ENCODE peak calls at places on chromosomes 13 and 19, in four cellular contexts. M, V, C and W are unnamed samples.
A peak's percentile ranks its signal among the peaks of the same experiment; 100 is the strongest.

GRCh38 chr13:113862766-113863510 is 938 bp downstream of the GAS6 start:
- DNase-seq in M (peak; percentile 72), V (no peak), C (no peak), W (no peak)

GRCh38 chr19:55454787-55455243 is 6.6 kb downstream of the ISOC2 start:
- DNase-seq in M (peak; percentile 71), V (no peak), C (no peak), W (no peak)

GRCh38 chr13:73138967-73139491 is 80.2 kb downstream of the KLF5 start:
- DNase-seq in M (no peak), V (no peak), C (no peak), W (no peak)

GRCh38 chr13:41356788-41357187 is 45.7 kb downstream of the NAA16 start:
- DNase-seq in M (no peak), V (no peak), C (no peak), W (no peak)

GRCh38 chr13:96052655-96053002 is 572 bp downstream of the UGGT2 start:
- DNase-seq in M (no peak), V (no peak), C (no peak), W (no peak)

GRCh38 chr19:56084835-56085536 is 36.1 kb downstream of the ZNF787 start:
- DNase-seq in M (no peak), V (no peak), C (no peak), W (no peak)

GRCh38 chr13:77696863-77697207 is 652 bp upstream of the SLAIN1 start:
- DNase-seq in M (no peak), V (no peak), C (no peak), W (no peak)

GRCh38 chr19:41860419-41861097 is 503 bp downstream of the RPS19 start:
- DNase-seq in M (peak; percentile 30), V (no peak), C (no peak), W (no peak)

GRCh38 chr19:979318-979741 is 4.8 kb upstream of the WDR18 start:
- DNase-seq in M (no peak), V (no peak), C (no peak), W (no peak)

GRCh38 chr13:98022210-98022609 is 68.7 kb downstream of the IPO5 start:
- DNase-seq in M (no peak), V (no peak), C (no peak), W (no peak)

GRCh38 chr13:24642236-24642635 is 38.0 kb upstream of the ATP12A start:
- DNase-seq in M (no peak), V (no peak), C (no peak), W (no peak)

GRCh38 chr13:46146898-46147297 is 35.1 kb downstream of the LCP1 start:
- DNase-seq in M (peak; percentile 41), V (no peak), C (no peak), W (no peak)

GRCh38 chr19:9528757-9529336 is 9.6 kb downstream of the ZNF426 start:
- DNase-seq in M (no peak), V (no peak), C (no peak), W (no peak)

GRCh38 chr13:32426191-32426980 is 1.5 kb downstream of the N4BP2L1 start:
- DNase-seq in M (no peak), V (no peak), C (peak; percentile 40), W (no peak)

GRCh38 chr13:36436811-36437210 is 4.5 kb downstream of the CCNA1 start:
- DNase-seq in M (no peak), V (no peak), C (no peak), W (no peak)

GRCh38 chr19:42065051-42065450 is 5.0 kb downstream of the GRIK5 start:
- DNase-seq in M (no peak), V (no peak), C (no peak), W (no peak)

GRCh38 chr19:10069046-10069445 is 17.1 kb upstream of the SHFL start:
- DNase-seq in M (no peak), V (no peak), C (no peak), W (no peak)

GRCh38 chr19:43337737-43338136 is 15.7 kb upstream of the CD177 start:
- DNase-seq in M (no peak), V (no peak), C (no peak), W (no peak)

GRCh38 chr13:75876371-75877050 is 240.4 kb downstream of the LMO7 start:
- DNase-seq in M (peak; percentile 71), V (peak; percentile 33), C (peak; percentile 21), W (no peak)

GRCh38 chr13:110333837-110334236 is 26.8 kb downstream of the COL4A2 start:
- DNase-seq in M (no peak), V (no peak), C (no peak), W (no peak)

GRCh38 chr13:109693213-109693612 is 93.2 kb downstream of the IRS2 start:
- DNase-seq in M (no peak), V (no peak), C (no peak), W (no peak)

GRCh38 chr19:784541-784940 is 12.7 kb upstream of the PTBP1 start:
- DNase-seq in M (no peak), V (no peak), C (no peak), W (no peak)

GRCh38 chr19:38204728-38205127 is 19.3 kb downstream of the DPF1 start:
- DNase-seq in M (no peak), V (no peak), C (no peak), W (no peak)

GRCh38 chr13:94641432-94641941 is 39.8 kb downstream of the GPR180 start:
- DNase-seq in M (no peak), V (peak; percentile 61), C (no peak), W (no peak)

GRCh38 chr19:42601811-42602443 is 7.2 kb upstream of the CEACAM8 start:
- DNase-seq in M (peak; percentile 48), V (peak; percentile 12), C (no peak), W (no peak)

DNA sequence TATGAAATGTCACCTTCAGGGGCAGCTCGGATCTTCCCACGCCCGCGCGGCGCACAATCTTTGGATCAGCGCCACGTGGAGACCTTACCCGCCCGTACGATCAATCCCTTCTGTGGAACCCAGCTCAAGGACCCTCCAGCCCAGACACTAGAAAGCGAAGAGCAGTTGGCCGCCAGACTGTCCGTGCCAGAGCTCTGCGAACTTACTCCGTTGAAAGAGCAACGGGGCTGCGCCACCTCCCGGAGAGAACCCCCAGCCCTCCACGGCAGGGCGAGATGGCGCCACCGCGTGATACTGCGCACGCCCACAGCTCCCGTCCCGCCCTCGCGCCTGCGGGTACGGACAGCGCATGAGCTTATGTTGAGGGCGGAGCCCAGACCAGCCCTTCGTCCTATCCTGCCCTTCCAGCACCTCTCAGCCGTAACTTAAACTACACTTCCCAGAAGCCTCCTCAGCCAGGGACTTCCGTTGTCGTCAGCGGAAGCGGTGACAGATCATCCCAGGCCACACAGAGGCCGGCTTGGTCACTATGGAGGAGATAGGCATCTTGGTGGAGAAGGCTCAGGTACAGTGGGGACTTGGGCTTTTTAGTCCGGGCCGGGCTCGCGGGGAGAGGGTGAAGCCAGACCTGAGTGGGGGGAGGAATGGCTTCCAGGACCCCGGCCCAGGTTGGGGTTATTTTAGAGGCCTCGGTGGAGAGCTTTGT is at the start of gene PSMC4:
- DNase-seq in M (peak; percentile 98), V (peak; percentile 98), C (peak; percentile 97), W (peak; percentile 94)
- TF ChIP-seq CTCF in M (peak; percentile 66), V (peak; percentile 72), C (peak; percentile 84), W (peak; percentile 79)

DNA sequence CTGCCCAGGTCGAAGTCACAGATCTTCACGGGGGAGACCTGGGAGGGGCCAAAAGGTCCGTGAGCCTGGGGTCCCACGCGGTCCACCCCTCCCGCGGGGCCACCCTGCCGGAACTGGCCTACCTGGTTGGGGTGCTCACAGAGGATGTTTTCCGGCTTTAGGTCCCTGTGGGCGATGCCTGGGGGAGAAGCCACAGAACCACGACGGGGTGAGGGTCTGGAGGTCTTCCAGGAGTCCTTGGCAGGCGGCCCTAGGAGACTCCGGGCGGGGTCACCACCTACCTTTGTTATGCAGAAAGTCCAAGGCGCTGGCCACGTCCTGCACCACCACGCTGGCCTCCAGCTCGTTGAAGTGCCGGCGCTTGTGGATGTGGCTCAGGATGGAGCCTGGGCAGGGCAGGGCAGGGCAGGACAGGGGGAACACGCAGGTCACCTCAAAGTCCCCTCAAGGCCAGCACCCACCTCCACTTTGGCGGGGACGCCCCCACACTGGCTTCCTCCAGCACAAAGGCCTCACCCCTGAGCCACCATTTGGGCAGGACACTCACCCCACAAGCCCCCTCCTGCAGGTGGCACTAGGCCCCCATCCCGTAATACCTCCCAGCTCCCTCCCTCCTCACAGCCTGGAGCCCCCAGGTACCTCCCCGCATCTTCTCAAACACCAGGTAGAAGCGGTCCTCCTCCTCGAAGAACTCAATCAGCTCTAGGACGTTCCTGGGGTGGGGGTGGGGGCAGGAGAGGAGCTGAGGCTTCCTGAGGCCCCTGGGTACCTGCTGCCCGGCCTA is 8.4 kb downstream of the MKNK2 start:
- DNase-seq in M (peak; percentile 49), V (no peak), C (no peak), W (no peak)
- H3K4me3 ChIP-seq in M (peak overlapping the region; percentile 28), V (peak overlapping the region; percentile 23), C (peak overlapping the region; percentile 42), W (peak overlapping the region; percentile 30)

GRCh38 chr19:52048604-52049493 is at the start of gene ZNF432:
- DNase-seq in M (peak; percentile 99), V (peak; percentile 63), C (peak; percentile 85), W (peak; percentile 59)
- TF ChIP-seq CTCF in M (no peak), V (no peak), C (no peak), W (no peak)

GRCh38 chr13:87999791-88000190 is 328.6 kb downstream of the SLITRK5 start:
- DNase-seq in M (no peak), V (no peak), C (no peak), W (no peak)

GRCh38 chr13:88000787-88001186 is 329.6 kb downstream of the SLITRK5 start:
- DNase-seq in M (peak; percentile 30), V (no peak), C (no peak), W (no peak)

GRCh38 chr13:87998081-87998480 is 326.9 kb downstream of the SLITRK5 start:
- DNase-seq in M (no peak), V (no peak), C (no peak), W (no peak)

GRCh38 chr13:88000239-88000638 is 329.1 kb downstream of the SLITRK5 start:
- DNase-seq in M (no peak), V (no peak), C (no peak), W (no peak)

GRCh38 chr13:87999141-87999765 is 328.1 kb downstream of the SLITRK5 start:
- DNase-seq in M (no peak), V (no peak), C (no peak), W (peak; percentile 84)
- H3K4me3 ChIP-seq in M (no peak overlapping the region), V (no peak overlapping the region), C (no peak overlapping the region), W (no peak overlapping the region)

GRCh38 chr19:14361824-14362223 is 19.4 kb upstream of the ADGRE5 start:
- DNase-seq in M (peak; percentile 52), V (no peak), C (no peak), W (no peak)
- TF ChIP-seq CTCF in M (peak; percentile 26), V (peak; percentile 12), C (no peak), W (no peak)

GRCh38 chr13:33798023-33798422 is 19.9 kb upstream of the RFC3 start:
- DNase-seq in M (no peak), V (no peak), C (no peak), W (no peak)
- H3K4me3 ChIP-seq in M (no peak overlapping the region), V (no peak overlapping the region), C (no peak overlapping the region), W (no peak overlapping the region)

GRCh38 chr19:18637644-18638630 is 1.1 kb downstream of the KLHL26 start:
- DNase-seq in M (no peak), V (no peak), C (no peak), W (no peak)
- TF ChIP-seq CTCF in M (no peak), V (no peak), C (no peak), W (peak; percentile 14)

GRCh38 chr19:46926201-46927071 is 65.6 kb downstream of the ARHGAP35 start:
- DNase-seq in M (no peak), V (no peak), C (no peak), W (no peak)
- H3K4me3 ChIP-seq in M (no peak overlapping the region), V (no peak overlapping the region), C (no peak overlapping the region), W (no peak overlapping the region)